ENCODE peak calls at places on chromosomes 7 and 10, in five cellular contexts. One of them, this sample, is unnamed. For H3K4me1, the result is how much of the 10 kb centered on the place peaks cover.

GRCh38 chr7:77665161-77665560 is 31.1 kb upstream of the RSBN1L start:
- DNase-seq in adipocyte: no peak
- DNase-seq in upper lobe of left lung: no peak
- DNase-seq in suprapubic skin: no peak
- DNase-seq in transverse colon: no peak
- DNase-seq in this sample: no peak

GRCh38 chr10:77187376-77187999 is 450.1 kb downstream of the KCNMA1 start:
- DNase-seq in suprapubic skin: no peak
- DNase-seq in upper lobe of left lung: no peak
- DNase-seq in adipocyte: no peak
- DNase-seq in transverse colon: no peak
- DNase-seq in this sample: no peak

GRCh38 chr10:75363431-75363830 is 38.1 kb downstream of the ZNF503 start:
- DNase-seq in suprapubic skin: no peak
- DNase-seq in adipocyte: no peak
- DNase-seq in upper lobe of left lung: no peak
- DNase-seq in transverse colon: no peak
- DNase-seq in this sample: no peak

GRCh38 chr10:132326925-132327324 is 5.1 kb upstream of the LRRC27 start:
- DNase-seq in transverse colon: no peak
- DNase-seq in upper lobe of left lung: no peak
- DNase-seq in suprapubic skin: peak
- DNase-seq in adipocyte: no peak
- DNase-seq in this sample: no peak

GRCh38 chr7:17307969-17308648 is 9.7 kb downstream of the AHR start:
- DNase-seq in transverse colon: no peak
- DNase-seq in suprapubic skin: no peak
- DNase-seq in adipocyte: no peak
- DNase-seq in upper lobe of left lung: no peak
- DNase-seq in this sample: no peak

GRCh38 chr10:124697837-124698559 is 46.2 kb downstream of the FAM53B start:
- DNase-seq in upper lobe of left lung: no peak
- DNase-seq in adipocyte: no peak
- DNase-seq in transverse colon: no peak
- DNase-seq in suprapubic skin: no peak
- DNase-seq in this sample: no peak

GRCh38 chr7:27095897-27096755 is at the start of gene HOXA1:
- DNase-seq in transverse colon: peak
- DNase-seq in adipocyte: no peak
- DNase-seq in suprapubic skin: peak
- DNase-seq in upper lobe of left lung: peak
- DNase-seq in this sample: no peak

GRCh38 chr10:15163261-15163864 is 5.1 kb downstream of the NMT2 start:
- DNase-seq in suprapubic skin: no peak
- DNase-seq in upper lobe of left lung: no peak
- DNase-seq in adipocyte: no peak
- DNase-seq in transverse colon: no peak
- DNase-seq in this sample: no peak

GRCh38 chr10:46317889-46318288 is 31.1 kb downstream of the ANTXRL start:
- DNase-seq in transverse colon: no peak
- DNase-seq in adipocyte: peak
- DNase-seq in upper lobe of left lung: no peak
- DNase-seq in suprapubic skin: no peak
- DNase-seq in this sample: no peak

GRCh38 chr10:14953452-14954000 is 370 bp downstream of the DCLRE1C start:
- DNase-seq in adipocyte: peak
- DNase-seq in transverse colon: peak
- DNase-seq in suprapubic skin: no peak
- DNase-seq in upper lobe of left lung: peak
- DNase-seq in this sample: no peak

GRCh38 chr10:103693070-103693811 is 162.1 kb downstream of the SH3PXD2A start:
- DNase-seq in suprapubic skin: no peak
- DNase-seq in upper lobe of left lung: peak
- DNase-seq in transverse colon: peak
- DNase-seq in adipocyte: peak
- DNase-seq in this sample: no peak

GRCh38 chr10:58266826-58267712 is 625 bp downstream of the IPMK start:
- DNase-seq in adipocyte: peak
- DNase-seq in transverse colon: peak
- DNase-seq in suprapubic skin: peak
- DNase-seq in upper lobe of left lung: peak
- DNase-seq in this sample: no peak

GRCh38 chr7:14073543-14073942 is 84.1 kb upstream of the ETV1 start:
- DNase-seq in suprapubic skin: no peak
- DNase-seq in adipocyte: no peak
- DNase-seq in upper lobe of left lung: no peak
- DNase-seq in transverse colon: no peak
- DNase-seq in this sample: no peak

GRCh38 chr10:113820507-113820906 is 33.4 kb downstream of the DCLRE1A start:
- DNase-seq in adipocyte: no peak
- DNase-seq in suprapubic skin: no peak
- DNase-seq in transverse colon: no peak
- DNase-seq in upper lobe of left lung: no peak
- DNase-seq in this sample: no peak

GRCh38 chr7:103010220-103010607 is 64.4 kb downstream of the FBXL13 start:
- DNase-seq in upper lobe of left lung: no peak
- DNase-seq in adipocyte: no peak
- DNase-seq in suprapubic skin: no peak
- DNase-seq in transverse colon: no peak
- DNase-seq in this sample: no peak

GRCh38 chr7:149856583-149856982 is 17.2 kb upstream of the ATP6V0E2 start:
- DNase-seq in adipocyte: no peak
- DNase-seq in transverse colon: no peak
- DNase-seq in suprapubic skin: no peak
- DNase-seq in upper lobe of left lung: no peak
- DNase-seq in this sample: no peak

GRCh38 chr10:133257489-133258065 is 19.1 kb downstream of the ADAM8 start:
- DNase-seq in suprapubic skin: no peak
- DNase-seq in adipocyte: no peak
- DNase-seq in upper lobe of left lung: peak
- DNase-seq in transverse colon: peak
- DNase-seq in this sample: no peak

GRCh38 chr10:60434418-60435046 is 44.9 kb upstream of the ANK3 start:
- DNase-seq in transverse colon: peak
- DNase-seq in suprapubic skin: no peak
- DNase-seq in upper lobe of left lung: no peak
- DNase-seq in adipocyte: peak
- DNase-seq in this sample: no peak

DNA sequence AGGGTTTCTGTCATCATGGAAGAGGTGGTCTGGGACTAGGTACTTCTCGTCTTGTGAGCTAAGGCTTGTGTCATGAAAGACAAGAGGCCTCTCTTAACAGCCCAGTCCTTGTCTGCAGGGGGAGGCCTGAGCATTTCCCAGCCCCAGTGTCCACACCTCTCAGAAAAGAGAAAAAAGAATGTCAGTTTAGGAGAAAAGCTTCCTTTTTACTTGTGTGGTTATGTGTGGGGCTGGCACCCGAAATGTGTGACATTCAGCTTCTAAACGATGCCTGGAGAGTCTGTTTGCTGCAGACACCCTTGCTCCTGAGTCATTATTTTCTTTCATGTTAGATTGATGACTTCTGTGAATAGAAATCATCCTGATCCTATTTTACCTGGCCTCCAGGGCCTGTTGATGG is 67.4 kb downstream of the LANCL2 start:
- DNase-seq in suprapubic skin: no peak
- DNase-seq in upper lobe of left lung: no peak
- DNase-seq in transverse colon: no peak
- DNase-seq in adipocyte: no peak
- DNase-seq in this sample: no peak
- H3K4me1 ChIP-seq in suprapubic skin: under half
- H3K4me1 ChIP-seq in upper lobe of left lung: under half
- H3K4me1 ChIP-seq in transverse colon: under half
- H3K4me1 ChIP-seq in adipocyte: under half
- H3K4me1 ChIP-seq in this sample: under half

GRCh38 chr7:5557920-5558401 is 134.3 kb upstream of the TNRC18 start:
- DNase-seq in transverse colon: peak
- DNase-seq in adipocyte: peak
- DNase-seq in upper lobe of left lung: peak
- DNase-seq in suprapubic skin: peak
- DNase-seq in this sample: no peak
- H3K4me1 ChIP-seq in transverse colon: under half
- H3K4me1 ChIP-seq in adipocyte: under half
- H3K4me1 ChIP-seq in upper lobe of left lung: half or more
- H3K4me1 ChIP-seq in suprapubic skin: half or more
- H3K4me1 ChIP-seq in this sample: half or more

GRCh38 chr10:128070161-128070560 is 56.1 kb downstream of the MKI67 start:
- DNase-seq in transverse colon: peak
- DNase-seq in adipocyte: no peak
- DNase-seq in upper lobe of left lung: no peak
- DNase-seq in suprapubic skin: no peak
- DNase-seq in this sample: no peak
- H3K4me1 ChIP-seq in transverse colon: under half
- H3K4me1 ChIP-seq in adipocyte: under half
- H3K4me1 ChIP-seq in upper lobe of left lung: under half
- H3K4me1 ChIP-seq in suprapubic skin: under half
- H3K4me1 ChIP-seq in this sample: under half

GRCh38 chr10:97573021-97573420 is 442 bp downstream of the ANKRD2 start:
- DNase-seq in adipocyte: no peak
- DNase-seq in suprapubic skin: no peak
- DNase-seq in upper lobe of left lung: no peak
- DNase-seq in transverse colon: no peak
- DNase-seq in this sample: no peak
- H3K4me1 ChIP-seq in adipocyte: under half
- H3K4me1 ChIP-seq in suprapubic skin: under half
- H3K4me1 ChIP-seq in upper lobe of left lung: under half
- H3K4me1 ChIP-seq in transverse colon: under half
- H3K4me1 ChIP-seq in this sample: under half

GRCh38 chr7:47689558-47689957 is 107.6 kb upstream of the TNS3 start:
- DNase-seq in adipocyte: no peak
- DNase-seq in suprapubic skin: no peak
- DNase-seq in transverse colon: no peak
- DNase-seq in upper lobe of left lung: no peak
- DNase-seq in this sample: no peak
- H3K4me1 ChIP-seq in adipocyte: under half
- H3K4me1 ChIP-seq in suprapubic skin: under half
- H3K4me1 ChIP-seq in transverse colon: under half
- H3K4me1 ChIP-seq in upper lobe of left lung: under half
- H3K4me1 ChIP-seq in this sample: under half

DNA sequence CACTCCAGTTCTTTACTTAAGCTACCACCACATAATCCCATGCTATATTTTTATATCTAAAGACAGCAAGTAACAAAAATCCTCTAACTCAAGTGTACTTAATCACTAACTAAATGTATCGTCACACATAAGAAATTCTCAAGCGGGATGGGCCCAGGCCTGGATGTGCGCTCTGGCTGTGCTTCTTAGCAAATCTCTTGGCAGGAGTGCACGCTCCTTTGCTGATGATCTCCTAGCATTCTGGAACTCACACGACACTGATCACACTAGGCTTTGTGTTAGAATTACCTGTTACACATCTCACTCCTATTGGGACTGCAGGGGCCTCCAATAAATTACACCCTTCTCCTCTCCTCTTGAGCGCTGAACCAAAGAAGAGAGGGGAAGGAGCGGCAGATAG is 46.7 kb upstream of the CALD1 start:
- DNase-seq in adipocyte: no peak
- DNase-seq in transverse colon: no peak
- DNase-seq in suprapubic skin: no peak
- DNase-seq in upper lobe of left lung: no peak
- DNase-seq in this sample: no peak
- H3K4me1 ChIP-seq in adipocyte: under half
- H3K4me1 ChIP-seq in transverse colon: under half
- H3K4me1 ChIP-seq in suprapubic skin: under half
- H3K4me1 ChIP-seq in upper lobe of left lung: under half
- H3K4me1 ChIP-seq in this sample: under half

DNA sequence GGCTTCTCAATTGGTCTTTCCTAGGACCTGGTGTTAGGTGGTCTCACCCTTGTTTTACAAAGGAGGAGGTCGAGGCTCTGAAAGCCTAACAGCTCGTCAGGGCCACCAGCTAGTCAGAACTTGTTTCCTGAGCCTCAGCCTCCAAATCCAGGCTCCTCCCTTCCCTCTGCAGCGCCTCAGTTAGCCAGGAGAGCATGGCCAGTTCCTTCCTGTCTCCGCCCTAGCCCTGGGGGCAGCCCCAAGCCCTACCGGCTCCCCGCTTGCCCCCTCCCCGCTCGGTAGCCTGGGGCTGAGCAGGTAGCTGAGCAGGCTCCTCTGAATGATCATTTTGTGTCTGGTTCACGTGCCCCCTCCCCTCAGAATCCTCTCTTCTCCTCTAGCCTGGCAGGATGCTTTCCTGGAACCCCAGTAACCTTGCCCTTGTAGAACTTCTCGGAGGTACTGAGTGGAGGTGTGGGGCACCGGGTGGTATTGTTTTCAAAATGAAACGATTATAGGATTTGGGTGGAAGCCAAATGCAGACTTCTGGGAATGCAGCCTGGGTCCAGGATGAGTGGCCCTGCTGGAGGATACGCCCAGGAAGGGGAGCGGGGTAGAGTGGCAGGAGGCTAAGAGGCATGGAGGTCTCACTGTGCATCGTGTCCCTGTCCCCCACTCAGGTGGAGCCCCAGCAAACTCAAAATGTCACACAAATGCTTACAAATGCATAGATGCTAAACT is 109.3 kb upstream of the PPIF start:
- DNase-seq in transverse colon: no peak
- DNase-seq in suprapubic skin: no peak
- DNase-seq in adipocyte: no peak
- DNase-seq in upper lobe of left lung: no peak
- DNase-seq in this sample: no peak
- H3K4me1 ChIP-seq in transverse colon: under half
- H3K4me1 ChIP-seq in suprapubic skin: half or more
- H3K4me1 ChIP-seq in adipocyte: half or more
- H3K4me1 ChIP-seq in upper lobe of left lung: half or more
- H3K4me1 ChIP-seq in this sample: half or more

GRCh38 chr10:72311667-72312066 is 37.9 kb downstream of the DDIT4 start:
- DNase-seq in suprapubic skin: no peak
- DNase-seq in transverse colon: no peak
- DNase-seq in upper lobe of left lung: no peak
- DNase-seq in adipocyte: no peak
- DNase-seq in this sample: no peak

GRCh38 chr10:72315054-72315453 is 39.7 kb downstream of the DNAJB12 start:
- DNase-seq in suprapubic skin: no peak
- DNase-seq in transverse colon: no peak
- DNase-seq in adipocyte: no peak
- DNase-seq in upper lobe of left lung: no peak
- DNase-seq in this sample: peak

GRCh38 chr10:72310636-72311035 is 36.9 kb downstream of the DDIT4 start:
- DNase-seq in upper lobe of left lung: no peak
- DNase-seq in suprapubic skin: no peak
- DNase-seq in adipocyte: no peak
- DNase-seq in transverse colon: no peak
- DNase-seq in this sample: no peak

GRCh38 chr10:72314263-72314662 is 40.5 kb downstream of the DNAJB12 start:
- DNase-seq in suprapubic skin: no peak
- DNase-seq in adipocyte: no peak
- DNase-seq in transverse colon: no peak
- DNase-seq in upper lobe of left lung: no peak
- DNase-seq in this sample: no peak

GRCh38 chr10:72312865-72313391 is 39.2 kb downstream of the DDIT4 start:
- DNase-seq in transverse colon: no peak
- DNase-seq in suprapubic skin: no peak
- DNase-seq in adipocyte: no peak
- DNase-seq in upper lobe of left lung: no peak
- DNase-seq in this sample: no peak
- H3K4me1 ChIP-seq in transverse colon: under half
- H3K4me1 ChIP-seq in suprapubic skin: half or more
- H3K4me1 ChIP-seq in adipocyte: under half
- H3K4me1 ChIP-seq in upper lobe of left lung: half or more
- H3K4me1 ChIP-seq in this sample: half or more

GRCh38 chr7:116227678-116228239 is 17.4 kb downstream of the TES start:
- DNase-seq in adipocyte: peak
- DNase-seq in transverse colon: no peak
- DNase-seq in suprapubic skin: no peak
- DNase-seq in upper lobe of left lung: no peak
- DNase-seq in this sample: no peak
- H3K4me1 ChIP-seq in adipocyte: half or more
- H3K4me1 ChIP-seq in transverse colon: under half
- H3K4me1 ChIP-seq in suprapubic skin: half or more
- H3K4me1 ChIP-seq in upper lobe of left lung: under half
- H3K4me1 ChIP-seq in this sample: half or more

GRCh38 chr7:30873207-30873606 is 38.4 kb upstream of the AQP1 start:
- DNase-seq in transverse colon: no peak
- DNase-seq in upper lobe of left lung: no peak
- DNase-seq in adipocyte: no peak
- DNase-seq in suprapubic skin: no peak
- DNase-seq in this sample: no peak
- H3K4me1 ChIP-seq in transverse colon: under half
- H3K4me1 ChIP-seq in upper lobe of left lung: under half
- H3K4me1 ChIP-seq in adipocyte: under half
- H3K4me1 ChIP-seq in suprapubic skin: under half
- H3K4me1 ChIP-seq in this sample: under half

This sample was measured in vagina.